ENCODE peak calls at places on chromosomes 16 and 17, in four cellular contexts. H is K562, J is HL-60, O is GM12878. E is an unnamed sample.
A peak's percentile ranks its signal among the peaks of the same experiment; 100 is the strongest.

GRCh38 chr16:88476817-88477397 is 23.8 kb downstream of the ZFPM1 start:
- DNase-seq in H (no peak), J (no peak), O (no peak), E (no peak)

GRCh38 chr17:74678541-74678940 is 34.2 kb downstream of the CD300LF start:
- DNase-seq in H (no peak), J (no peak), O (no peak), E (no peak)

GRCh38 chr17:74738051-74738996 is 1.3 kb downstream of the RAB37 start:
- DNase-seq in H (no peak), J (peak; percentile 94), O (peak; percentile 60), E (no peak)

GRCh38 chr16:48365601-48366164 is 19.5 kb downstream of the SIAH1 start:
- DNase-seq in H (peak; percentile 89), J (peak; percentile 80), O (no peak), E (peak; percentile 56)

GRCh38 chr17:60766778-60767190 is 89.1 kb downstream of the BCAS3 start:
- DNase-seq in H (no peak), J (no peak), O (no peak), E (no peak)

GRCh38 chr17:31684901-31685300 is 174.1 kb downstream of the COPRS start:
- DNase-seq in H (no peak), J (no peak), O (no peak), E (no peak)

GRCh38 chr16:57020651-57021050 is 31.3 kb downstream of the NLRC5 start:
- DNase-seq in H (no peak), J (no peak), O (no peak), E (no peak)

GRCh38 chr16:49483651-49484451 is 110.2 kb downstream of the C16orf78 start:
- DNase-seq in H (no peak), J (no peak), O (no peak), E (no peak)

GRCh38 chr17:29828676-29829291 is 101.2 kb downstream of the SSH2 start:
- DNase-seq in H (no peak), J (no peak), O (no peak), E (no peak)

GRCh38 chr16:77290451-77291110 is 91.4 kb downstream of the SYCE1L start:
- DNase-seq in H (no peak), J (no peak), O (no peak), E (no peak)

DNA sequence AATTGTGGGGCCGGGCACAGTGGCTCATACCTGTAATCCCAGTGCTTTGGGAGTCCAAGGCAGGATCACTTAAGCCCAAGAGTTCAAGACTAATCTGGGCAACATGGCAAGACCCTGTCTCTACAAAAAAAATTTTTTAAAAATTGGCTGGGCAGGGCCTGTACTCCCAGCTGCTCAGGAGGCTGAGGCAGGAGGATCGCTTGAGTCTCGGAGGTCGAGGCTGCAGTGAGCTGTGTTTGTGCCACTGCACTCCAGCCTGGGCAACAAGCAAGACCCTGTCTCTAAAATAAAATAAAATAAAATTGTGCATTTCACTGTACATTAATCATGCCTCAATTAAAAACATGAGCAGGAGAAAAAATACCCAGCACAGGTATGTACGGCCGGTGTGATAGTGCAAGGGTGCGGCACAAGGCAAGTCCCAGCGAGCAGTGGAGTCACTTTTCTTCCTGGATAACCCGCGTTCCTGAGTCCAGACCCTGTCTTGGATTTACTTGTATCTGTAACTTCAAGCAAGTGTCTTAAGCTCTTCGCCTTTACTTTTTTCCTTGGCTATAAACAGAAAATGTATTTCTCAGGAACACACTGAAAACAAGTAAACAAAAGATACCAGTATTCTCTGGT is 11.4 kb downstream of the ZDHHC7 start:
- DNase-seq in H (no peak), J (no peak), O (no peak), E (no peak)
- TF ChIP-seq SPI1 in H (no peak), J (no peak), O (no peak), E (no peak)

DNA sequence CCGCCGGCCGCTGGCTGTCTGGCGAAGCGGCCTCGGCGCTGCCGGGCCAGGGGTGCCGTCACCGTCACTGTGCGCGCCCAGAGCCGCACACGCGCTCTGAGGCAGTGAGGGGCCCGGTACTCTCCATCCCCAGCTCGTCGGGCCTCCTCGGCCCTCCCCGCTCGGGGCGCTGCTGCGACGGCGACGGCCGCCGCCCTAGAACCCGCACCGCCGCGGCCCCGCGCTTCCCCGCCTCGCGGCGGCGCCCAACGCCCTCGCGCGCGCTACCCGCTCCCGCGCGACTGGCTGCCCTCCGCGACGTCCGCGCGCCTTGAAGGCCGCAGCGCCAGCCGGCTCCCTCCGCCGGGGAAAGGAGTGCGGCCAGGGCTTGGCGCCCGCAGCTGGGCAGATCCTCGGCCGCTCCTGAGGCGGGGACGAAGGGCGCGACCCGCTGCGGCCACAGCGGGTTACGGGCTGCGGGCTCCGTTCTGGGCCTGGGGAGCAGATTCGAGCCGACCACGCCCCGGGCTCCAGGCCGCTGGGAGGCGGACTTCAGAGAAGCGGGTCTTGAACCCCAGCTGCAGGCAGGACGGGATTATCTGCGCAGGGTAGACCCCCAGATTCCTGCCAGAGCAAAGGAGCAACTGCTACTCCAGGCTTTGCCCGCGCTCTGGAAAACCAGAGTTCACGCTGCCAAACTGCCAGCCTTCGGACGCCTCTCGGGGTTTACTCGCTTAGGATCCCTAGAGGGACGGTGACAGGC is at the start of gene ULK2:
- DNase-seq in H (no peak), J (peak; percentile 1), O (no peak), E (peak; percentile 76)
- TF ChIP-seq SPI1 in H (no peak), J (no peak), O (no peak), E (no peak)

DNA sequence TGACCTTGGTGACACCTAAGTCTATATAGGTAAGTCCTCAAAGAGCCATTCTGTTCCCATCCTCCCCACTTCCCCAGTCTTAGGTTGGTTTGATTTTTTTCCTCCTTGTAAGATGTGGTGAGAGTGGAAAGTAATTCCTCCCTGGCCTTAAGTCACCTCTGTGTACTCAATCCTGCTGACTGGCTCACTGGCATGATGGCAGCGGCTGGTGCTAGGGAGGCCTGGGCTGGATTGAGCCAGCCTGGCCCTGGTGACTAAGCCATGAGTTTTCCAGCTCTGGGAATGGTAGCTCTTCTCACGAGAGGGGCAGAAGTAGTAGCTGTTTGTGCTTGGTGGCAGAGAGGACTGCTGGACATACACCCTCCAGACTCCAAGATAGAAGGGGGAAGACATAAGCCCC is 2.5 kb downstream of the ARL4D start:
- DNase-seq in H (no peak), J (no peak), O (no peak), E (no peak)
- TF ChIP-seq SPI1 in H (no peak), J (no peak), O (no peak), E (no peak)

GRCh38 chr17:28725166-28725659 is 820 bp downstream of the TLCD1 start:
- DNase-seq in H (no peak), J (peak; percentile 67), O (no peak), E (no peak)
- TF ChIP-seq SPI1 in H (no peak), J (no peak), O (no peak), E (peak; percentile 4)

GRCh38 chr16:19524866-19525723 is 1.4 kb downstream of the CCP110 start:
- DNase-seq in H (no peak), J (peak; percentile 31), O (peak; percentile 45), E (no peak)
- TF ChIP-seq SPI1 in H (no peak), J (no peak), O (no peak), E (no peak)

DNA sequence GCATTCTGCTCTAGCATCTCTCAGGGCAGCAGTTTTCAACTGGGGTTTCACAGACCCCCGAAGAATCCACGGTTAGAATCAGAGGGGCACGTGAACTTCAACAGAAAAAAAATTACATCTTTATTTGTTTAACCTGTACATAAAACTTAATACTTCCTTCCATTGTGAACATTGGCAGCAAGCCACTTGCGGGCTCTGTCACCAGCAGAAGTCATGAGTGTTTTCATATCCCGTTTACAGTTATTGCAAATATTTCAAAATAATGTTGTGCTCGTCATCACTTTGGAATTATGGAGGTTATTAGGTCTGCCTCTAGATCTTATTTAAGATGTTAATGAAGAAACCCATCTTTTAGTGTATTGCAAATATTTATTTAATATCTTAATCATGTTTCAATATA is 109.8 kb downstream of the SDR42E1 start:
- DNase-seq in H (no peak), J (no peak), O (no peak), E (no peak)
- TF ChIP-seq SPI1 in H (no peak), J (no peak), O (no peak), E (no peak)

GRCh38 chr17:78642707-78643106 is 65.5 kb upstream of the DNAH17 start:
- DNase-seq in H (no peak), J (no peak), O (no peak), E (no peak)

GRCh38 chr17:78641666-78642065 is 64.5 kb upstream of the DNAH17 start:
- DNase-seq in H (no peak), J (no peak), O (no peak), E (no peak)

GRCh38 chr17:78644259-78644658 is 67.1 kb upstream of the DNAH17 start:
- DNase-seq in H (no peak), J (no peak), O (no peak), E (no peak)

GRCh38 chr17:78644971-78645370 is 67.8 kb upstream of the DNAH17 start:
- DNase-seq in H (no peak), J (no peak), O (no peak), E (no peak)

GRCh38 chr17:78643326-78643725 is 66.1 kb upstream of the DNAH17 start:
- DNase-seq in H (no peak), J (no peak), O (no peak), E (no peak)
- TF ChIP-seq SPI1 in H (no peak), J (no peak), O (no peak), E (no peak)

GRCh38 chr17:1229891-1230571 is 40.2 kb upstream of the BHLHA9 start:
- DNase-seq in H (no peak), J (no peak), O (no peak), E (no peak)

GRCh38 chr17:1234455-1234854 is 35.8 kb upstream of the BHLHA9 start:
- DNase-seq in H (no peak), J (no peak), O (no peak), E (no peak)

GRCh38 chr17:1232331-1232730 is 37.9 kb upstream of the BHLHA9 start:
- DNase-seq in H (no peak), J (no peak), O (no peak), E (no peak)

GRCh38 chr17:1231456-1231855 is 38.8 kb upstream of the BHLHA9 start:
- DNase-seq in H (no peak), J (peak; percentile 47), O (no peak), E (no peak)

DNA sequence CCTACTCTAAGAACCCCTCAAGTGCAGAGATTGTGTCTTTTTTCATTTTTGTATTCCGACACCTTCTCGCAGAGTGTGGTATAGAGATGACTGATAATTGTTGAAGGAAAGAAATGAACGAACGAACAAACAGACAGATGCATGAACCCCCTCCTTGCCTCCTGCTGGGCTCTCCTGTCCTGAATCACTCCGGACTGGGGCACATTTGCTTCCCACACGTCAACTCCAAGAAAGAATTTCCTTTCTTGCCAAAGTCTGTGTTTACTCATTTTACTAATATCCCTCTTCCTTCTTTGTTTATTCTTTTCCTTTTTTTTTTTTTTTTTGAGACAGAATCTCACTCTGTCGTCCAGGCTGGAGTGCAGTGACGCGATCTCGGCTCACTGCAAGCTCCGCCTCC is 37.5 kb upstream of the BHLHA9 start:
- DNase-seq in H (no peak), J (no peak), O (no peak), E (no peak)
- TF ChIP-seq SPI1 in H (no peak), J (no peak), O (no peak), E (no peak)

E was measured in GM12891.